ENCODE peak calls at places on chromosomes 13 and 19, in eight cellular contexts. B is esophagus squamous epithelium; G is Calu3; E is HepG2; C is T-helper 1 cell; V is stimulated activated CD4-positive, alpha-beta T cell treated with anti-CD3 and anti-CD28 coated beads, TNF-alpha, amount 100 ng/mL, for 4 hours; A is NCI-H1105; T is GM04504. Q is an unnamed sample.

GRCh38 chr19:14107581-14108461 is 9.7 kb downstream of the PRKACA start:
- DNase-seq in B (no peak), G (no peak), E (no peak), C (no peak), V (no peak), A (no peak), T (no peak), Q (no peak)

GRCh38 chr19:31348416-31349159 is 648 bp downstream of the TSHZ3 start:
- DNase-seq in B (no peak), G (no peak), E (no peak), C (no peak), V (no peak), A (peak; percentile 20), T (no peak), Q (no peak)

GRCh38 chr13:79775830-79776229 is 294.9 kb downstream of the NDFIP2 start:
- DNase-seq in B (no peak), G (peak; percentile 12), E (peak; percentile 38), C (no peak), V (no peak), A (no peak), T (peak; percentile 50), Q (no peak)

GRCh38 chr19:15433519-15434069 is 14.8 kb upstream of the AKAP8L start:
- DNase-seq in B (no peak), G (no peak), E (no peak), C (no peak), V (no peak), A (no peak), T (no peak), Q (no peak)

GRCh38 chr13:109761695-109762094 is 24.7 kb downstream of the IRS2 start:
- DNase-seq in B (no peak), G (no peak), E (no peak), C (no peak), V (no peak), A (no peak), T (no peak), Q (no peak)

GRCh38 chr19:442085-442484 is 18.7 kb downstream of the SHC2 start:
- DNase-seq in B (no peak), G (no peak), E (no peak), C (no peak), V (no peak), A (no peak), T (no peak), Q (no peak)

GRCh38 chr13:45280751-45281634 is 60.0 kb downstream of the TPT1 start:
- DNase-seq in B (no peak), G (peak; percentile 77), E (peak; percentile 47), C (no peak), V (peak; percentile 38), A (peak; percentile 21), T (peak; percentile 54), Q (no peak)

GRCh38 chr13:39016789-39017188 is 21.1 kb downstream of the PROSER1 start:
- DNase-seq in B (no peak), G (no peak), E (peak; percentile 12), C (no peak), V (no peak), A (no peak), T (no peak), Q (no peak)

GRCh38 chr13:60267498-60268202 is 103.9 kb upstream of the DIAPH3 start:
- DNase-seq in B (no peak), G (no peak), E (no peak), C (no peak), V (no peak), A (no peak), T (no peak), Q (no peak)

GRCh38 chr19:54317108-54317964 is 4.4 kb upstream of the LILRA5 start:
- DNase-seq in B (no peak), G (no peak), E (no peak), C (no peak), V (no peak), A (no peak), T (no peak), Q (no peak)

GRCh38 chr19:58117841-58118575 is 20.0 kb upstream of the ZSCAN18 start:
- DNase-seq in B (no peak), G (no peak), E (no peak), C (no peak), V (no peak), A (no peak), T (no peak), Q (no peak)

GRCh38 chr13:99005609-99006008 is 27.7 kb upstream of the DOCK9 start:
- DNase-seq in B (no peak), G (no peak), E (no peak), C (no peak), V (no peak), A (no peak), T (no peak), Q (no peak)

GRCh38 chr13:42969558-42970172 is 22.4 kb downstream of the EPSTI1 start:
- DNase-seq in B (no peak), G (peak; percentile 82), E (peak; percentile 63), C (peak; percentile 75), V (peak; percentile 74), A (no peak), T (no peak), Q (peak; percentile 42)

GRCh38 chr19:5903502-5904301 is at the start of gene NDUFA11:
- DNase-seq in B (peak; percentile 100), G (peak; percentile 93), E (peak; percentile 88), C (peak; percentile 95), V (peak; percentile 98), A (peak; percentile 92), T (no peak), Q (peak; percentile 100)

GRCh38 chr13:21175656-21176194 is 627 bp downstream of the SKA3 start:
- DNase-seq in B (no peak), G (no peak), E (peak; percentile 6), C (no peak), V (no peak), A (no peak), T (no peak), Q (no peak)

GRCh38 chr13:114067886-114068722 is 64.3 kb downstream of the RASA3 start:
- DNase-seq in B (no peak), G (no peak), E (no peak), C (no peak), V (no peak), A (no peak), T (no peak), Q (no peak)

GRCh38 chr19:35751839-35752745 is 3.7 kb downstream of the LIN37 start:
- DNase-seq in B (no peak), G (no peak), E (no peak), C (no peak), V (no peak), A (no peak), T (no peak), Q (no peak)

GRCh38 chr13:43263047-43263446 is 239.7 kb downstream of the DNAJC15 start:
- DNase-seq in B (no peak), G (peak; percentile 5), E (no peak), C (no peak), V (no peak), A (no peak), T (no peak), Q (peak; percentile 50)

GRCh38 chr13:95002968-95003813 is 290.8 kb upstream of the SOX21 start:
- DNase-seq in B (no peak), G (no peak), E (no peak), C (no peak), V (no peak), A (peak; percentile 40), T (no peak), Q (no peak)

GRCh38 chr13:84439108-84439507 is 556.8 kb upstream of the SLITRK1 start:
- DNase-seq in B (no peak), G (no peak), E (no peak), C (no peak), V (no peak), A (no peak), T (no peak), Q (no peak)

GRCh38 chr19:6032827-6033226 is 54.9 kb upstream of the RANBP3 start:
- DNase-seq in B (no peak), G (no peak), E (no peak), C (no peak), V (no peak), A (no peak), T (no peak), Q (no peak)

GRCh38 chr13:109941951-109942350 is 155.6 kb upstream of the IRS2 start:
- DNase-seq in B (no peak), G (no peak), E (no peak), C (no peak), V (no peak), A (no peak), T (peak; percentile 48), Q (no peak)

GRCh38 chr19:14073925-14074838 is 1.6 kb downstream of the MISP3 start:
- DNase-seq in B (no peak), G (peak; percentile 44), E (no peak), C (no peak), V (no peak), A (no peak), T (no peak), Q (no peak)

GRCh38 chr13:79710376-79710775 is 229.4 kb downstream of the NDFIP2 start:
- DNase-seq in B (no peak), G (no peak), E (no peak), C (no peak), V (no peak), A (no peak), T (no peak), Q (no peak)

GRCh38 chr13:93690139-93690538 is 463.5 kb downstream of the GPC6 start:
- DNase-seq in B (no peak), G (no peak), E (peak; percentile 10), C (no peak), V (no peak), A (no peak), T (no peak), Q (no peak)

GRCh38 chr13:114019367-114019766 is 45.5 kb upstream of the C13orf46 start:
- DNase-seq in B (no peak), G (no peak), E (no peak), C (peak; percentile 43), V (peak; percentile 10), A (no peak), T (no peak), Q (no peak)

GRCh38 chr13:29143864-29144263 is 323.7 kb downstream of the MTUS2 start:
- DNase-seq in B (no peak), G (no peak), E (no peak), C (no peak), V (no peak), A (no peak), T (no peak), Q (no peak)